ENCODE peak calls at places on chromosomes 13 and 19, in ten cellular contexts. S is activated T-helper 1 cell treated with anti-CD3 and anti-CD28 coated beads, Interleukin-2, amount 50 U/mL, for 16 hours; N is spleen; O is activated CD4-positive, alpha-beta T cell treated with anti-CD3 and anti-CD28 coated beads for 24 hours; R is GOT3; B is stimulated activated naive B cell treated with anti-CD40 and anti-IgM and Interleukin-4, amounts not matched to agents 10 μg/mL and 1 μg/mL and 100 μg/mL, for 72 hours; C is EH; Y is stimulated activated CD4-positive, alpha-beta T cell treated with anti-CD3 and anti-CD28 coated beads, TNF-alpha, amount 100 ng/mL, for 48 hours; T is Daoy; Q is GF-D8. V is an unnamed sample.

GRCh38 chr13:42885325-42885724 is 103.9 kb downstream of the FAM216B start:
- DNase-seq in B (no peak), R (no peak), Q (no peak), C (no peak), S (no peak), O (no peak), N (no peak), T (no peak), Y (no peak), V (no peak)

GRCh38 chr19:7346488-7346971 is 2.2 kb upstream of the ARHGEF18 start:
- DNase-seq in R (no peak), C (no peak), B (no peak), S (no peak), Q (no peak), T (peak), Y (no peak), O (no peak), N (peak), V (no peak)

GRCh38 chr13:51920267-51920666 is 58.5 kb downstream of the CCDC70 start:
- DNase-seq in Q (no peak), B (no peak), R (no peak), T (no peak), Y (no peak), O (no peak), N (no peak), C (no peak), S (no peak), V (no peak)

GRCh38 chr19:50476943-50477264 is 256 bp upstream of the GARIN5A start:
- DNase-seq in Q (no peak), T (no peak), C (no peak), O (no peak), R (no peak), N (no peak), Y (no peak), B (no peak), S (no peak), V (no peak)

GRCh38 chr13:60873116-60873515 is 476.1 kb downstream of the TDRD3 start:
- DNase-seq in Y (no peak), C (no peak), T (no peak), N (no peak), O (no peak), S (no peak), B (no peak), R (no peak), Q (no peak), V (no peak)

GRCh38 chr19:14871619-14872230 is 14.2 kb downstream of the OR7A17 start:
- DNase-seq in R (no peak), C (peak), N (no peak), S (no peak), T (no peak), Q (no peak), B (no peak), Y (no peak), O (no peak), V (no peak)

GRCh38 chr19:7326105-7326877 is 22.4 kb upstream of the ARHGEF18 start:
- DNase-seq in O (no peak), Q (no peak), T (peak), B (no peak), N (no peak), S (no peak), Y (no peak), C (peak), R (no peak), V (no peak)

GRCh38 chr19:7522923-7523667 is 671 bp downstream of the MCOLN1 start:
- DNase-seq in O (no peak), N (peak), S (no peak), C (peak), B (no peak), Q (no peak), R (no peak), T (no peak), Y (no peak), V (no peak)

GRCh38 chr19:17724655-17725054 is 5.4 kb downstream of the MAP1S start:
- DNase-seq in Y (no peak), R (no peak), T (no peak), N (no peak), B (no peak), O (no peak), C (no peak), Q (no peak), S (no peak), V (no peak)

GRCh38 chr13:38045278-38046048 is 175.9 kb upstream of the TRPC4 start:
- DNase-seq in S (no peak), N (no peak), R (no peak), Q (peak), C (peak), Y (no peak), B (no peak), O (no peak), T (no peak), V (no peak)

GRCh38 chr13:20136781-20137703 is 23.8 kb downstream of the GJA3 start:
- DNase-seq in O (no peak), R (no peak), C (no peak), S (no peak), T (peak), N (no peak), B (no peak), Q (no peak), Y (peak), V (no peak)

GRCh38 chr19:35715981-35716734 is 1.6 kb upstream of the KMT2B start:
- DNase-seq in R (no peak), Y (no peak), N (peak), B (no peak), T (peak), S (no peak), Q (no peak), O (no peak), C (peak), V (no peak)

V was measured in GM12864.